ENCODE peak calls at places on chromosomes 7 and 10, in five cellular contexts. K is WTC11, B is GM12878, T is K562, F is H1. V is an unnamed sample.

GRCh38 chr10:74011762-74012161 is 13.8 kb downstream of the VCL start:
- DNase-seq in K (no peak), B (no peak), T (no peak), F (no peak), V (no peak)

GRCh38 chr7:92636018-92636560 is 45.9 kb upstream of the FAM133B start:
- DNase-seq in K (no peak), B (no peak), T (no peak), F (no peak), V (no peak)

GRCh38 chr7:131909151-131909768 is 352.8 kb upstream of the PODXL start:
- DNase-seq in K (peak), B (no peak), T (no peak), F (no peak), V (peak)

GRCh38 chr7:76997381-76998262 is 34.5 kb downstream of the SPDYE17 start:
- DNase-seq in K (no peak), B (no peak), T (peak), F (no peak), V (no peak)

GRCh38 chr7:108716783-108717182 is 147.1 kb downstream of the DNAJB9 start:
- DNase-seq in K (no peak), B (no peak), T (no peak), F (no peak), V (no peak)

GRCh38 chr7:95917622-95918021 is 145.3 kb downstream of the DYNC1I1 start:
- DNase-seq in K (no peak), B (no peak), T (no peak), F (no peak), V (no peak)

GRCh38 chr10:80173441-80173840 is 31.9 kb downstream of the ANXA11 start:
- DNase-seq in K (no peak), B (no peak), T (no peak), F (no peak), V (no peak)

GRCh38 chr10:80260295-80261243 is 28.9 kb downstream of the MAT1A start:
- DNase-seq in K (peak), B (no peak), T (peak), F (no peak), V (peak)

GRCh38 chr10:86849495-86849894 is 93.1 kb downstream of the BMPR1A start:
- DNase-seq in K (no peak), B (peak), T (no peak), F (no peak), V (no peak)

GRCh38 chr7:97004237-97004930 is 969 bp upstream of the DLX6 start:
- DNase-seq in K (no peak), B (no peak), T (no peak), F (no peak), V (peak)

GRCh38 chr7:73738220-73738611 is 386 bp downstream of the ABHD11 start:
- DNase-seq in K (peak), B (no peak), T (peak), F (no peak), V (peak)

GRCh38 chr10:118545381-118545780 is 50.1 kb downstream of the PRLHR start:
- DNase-seq in K (no peak), B (no peak), T (no peak), F (no peak), V (no peak)

GRCh38 chr7:21999896-22000295 is 54.2 kb upstream of the CDCA7L start:
- DNase-seq in K (no peak), B (no peak), T (no peak), F (no peak), V (no peak)

GRCh38 chr7:25399000-25399750 is 170.9 kb upstream of the NPVF start:
- DNase-seq in K (no peak), B (no peak), T (no peak), F (no peak), V (no peak)

GRCh38 chr7:159067870-159068787 is 76.5 kb downstream of the VIPR2 start:
- DNase-seq in K (no peak), B (no peak), T (no peak), F (no peak), V (no peak)
- TF ChIP-seq CREB1 in K (no peak), B (no peak), T (no peak), F (no peak), V (no peak)

GRCh38 chr10:12348870-12349627 is at the start of gene CAMK1D:
- DNase-seq in K (peak), B (no peak), T (peak), F (peak), V (peak)
- TF ChIP-seq CREB1 in K (no peak), B (no peak), T (no peak), F (no peak), V (no peak)

DNA sequence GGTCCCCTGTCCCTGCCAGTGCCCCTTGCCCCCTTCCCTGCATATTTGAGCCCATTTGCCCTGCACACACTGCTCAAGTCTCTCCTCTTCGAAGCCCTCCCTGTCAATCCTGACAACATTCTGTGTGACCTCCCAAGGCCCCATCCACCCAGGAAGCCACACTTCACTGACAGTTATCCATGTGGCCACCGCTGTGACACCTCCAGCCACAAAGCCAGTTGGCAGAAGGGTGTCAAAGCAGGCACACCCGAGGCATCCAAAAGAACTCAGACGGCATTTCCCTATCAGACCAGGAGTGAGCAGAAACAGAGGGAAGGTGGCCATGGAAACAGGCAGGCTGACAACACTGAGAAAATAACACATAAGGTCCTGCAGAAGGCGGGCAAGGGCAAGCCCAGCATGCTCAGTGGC is 4.6 kb downstream of the POLM start:
- DNase-seq in K (no peak), B (no peak), T (no peak), F (no peak), V (no peak)
- TF ChIP-seq CREB1 in K (no peak), B (no peak), T (no peak), F (no peak), V (no peak)

DNA sequence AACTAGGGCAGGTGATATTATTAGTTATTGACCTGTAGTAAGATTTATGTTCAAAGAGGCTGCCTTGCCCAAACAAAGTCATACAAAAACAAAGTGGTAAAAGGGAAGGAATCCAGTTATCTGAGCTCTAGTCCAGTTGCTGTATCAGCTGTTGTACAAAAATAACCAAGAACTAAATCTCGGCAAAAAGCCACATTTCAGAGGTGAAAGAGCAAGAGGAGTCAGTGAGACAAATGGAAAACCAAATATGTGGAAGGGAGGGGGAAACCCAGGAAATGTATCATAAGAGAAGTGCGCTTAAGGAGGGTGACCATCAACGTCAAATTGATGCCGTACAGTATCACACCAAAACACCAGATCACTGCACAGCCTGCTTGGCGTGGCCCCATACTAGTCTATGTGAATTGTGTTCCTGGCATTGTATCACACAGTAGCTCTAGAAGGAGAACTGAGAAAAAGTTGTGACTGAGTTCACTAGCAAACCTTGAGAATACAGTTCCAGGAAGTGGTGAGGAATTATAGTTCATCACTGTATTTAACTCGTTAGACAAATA is 6.4 kb downstream of the AGBL3 start:
- DNase-seq in K (no peak), B (peak), T (no peak), F (no peak), V (no peak)
- TF ChIP-seq CREB1 in K (no peak), B (peak), T (no peak), F (no peak), V (no peak)

GRCh38 chr7:129786825-129787563 is 165.8 kb downstream of the UBE2H start:
- DNase-seq in K (peak), B (no peak), T (no peak), F (no peak), V (peak)
- TF ChIP-seq CREB1 in K (no peak), B (no peak), T (no peak), F (no peak), V (no peak)

DNA sequence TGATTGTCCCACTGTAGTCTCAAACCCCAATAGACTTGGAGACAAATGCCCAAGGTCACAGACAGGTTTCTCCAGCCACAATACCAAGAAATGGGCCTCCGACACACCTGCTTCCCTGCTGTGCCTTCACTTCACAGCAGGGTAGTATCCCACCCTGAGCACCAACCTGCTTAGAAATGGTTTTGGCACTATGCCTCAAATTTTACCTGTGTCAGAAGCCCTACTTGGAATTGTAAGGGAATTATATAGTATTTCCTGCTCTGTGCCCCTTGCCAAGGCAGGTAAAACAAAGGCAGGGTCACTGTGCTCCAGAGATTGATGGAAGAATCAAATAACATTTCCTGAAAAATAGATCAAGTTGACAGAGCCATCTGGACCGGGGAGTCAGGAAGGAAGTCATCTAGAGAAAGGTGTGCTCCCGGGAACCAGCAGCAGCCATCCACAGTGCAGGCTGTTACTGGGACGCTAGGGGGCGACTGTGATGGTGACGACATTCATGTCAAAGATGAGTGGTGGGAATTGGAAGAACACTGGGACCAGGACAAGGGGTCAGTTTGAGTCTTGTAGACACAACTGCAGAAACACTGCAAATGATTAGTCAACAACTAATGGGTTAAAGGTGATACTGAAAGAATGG is 117.8 kb upstream of the AKR1E2 start:
- DNase-seq in K (peak), B (no peak), T (peak), F (peak), V (peak)
- TF ChIP-seq CREB1 in K (no peak), B (no peak), T (no peak), F (peak), V (peak)